ENCODE peak calls at places on chromosomes 13 and 19, in five cellular contexts. U is AG04449, R is body of pancreas, H is fibroblast of the aortic adventitia, G is WERI-Rb-1. X is an unnamed sample.

GRCh38 chr19:50555447-50556235 is 12.6 kb downstream of the LRRC4B start:
- DNase-seq in U (no peak), R (no peak), G (peak), H (no peak), X (no peak)

GRCh38 chr19:29538651-29539050 is 12.9 kb downstream of the VSTM2B start:
- DNase-seq in R (no peak), G (no peak), U (no peak), H (no peak), X (no peak)

GRCh38 chr13:95160112-95160906 is 140.9 kb downstream of the ABCC4 start:
- DNase-seq in G (no peak), U (no peak), H (no peak), R (no peak), X (no peak)

GRCh38 chr13:75405976-75406703 is 75.8 kb downstream of the TBC1D4 start:
- DNase-seq in U (no peak), G (no peak), R (no peak), H (peak), X (no peak)

GRCh38 chr19:49543032-49543431 is 15.2 kb downstream of the RCN3 start:
- DNase-seq in R (no peak), U (no peak), G (no peak), H (no peak), X (no peak)

GRCh38 chr13:98111168-98112098 is 31.5 kb upstream of the FARP1 start:
- DNase-seq in H (no peak), U (no peak), G (no peak), R (no peak), X (no peak)

GRCh38 chr13:97911311-97912138 is 42.0 kb upstream of the IPO5 start:
- DNase-seq in H (peak), U (no peak), R (peak), G (peak), X (peak)

GRCh38 chr19:51552996-51553725 is 17.9 kb upstream of the ZNF175 start:
- DNase-seq in H (peak), R (peak), U (no peak), G (no peak), X (peak)

GRCh38 chr19:34744896-34745690 is 11.1 kb downstream of the ZNF181 start:
- DNase-seq in H (no peak), U (no peak), R (no peak), G (no peak), X (no peak)

GRCh38 chr19:4707956-4708650 is 15.5 kb downstream of the DPP9 start:
- DNase-seq in U (no peak), R (peak), G (no peak), H (peak), X (no peak)

GRCh38 chr19:51980116-51980736 is 6.4 kb downstream of the ZNF350 start:
- DNase-seq in G (no peak), H (no peak), R (no peak), U (no peak), X (no peak)

GRCh38 chr13:61187471-61187870 is 228.2 kb downstream of the PCDH20 start:
- DNase-seq in H (no peak), R (no peak), G (no peak), U (no peak), X (no peak)

GRCh38 chr19:22545751-22546150 is 88.4 kb upstream of the ZNF492 start:
- DNase-seq in H (no peak), U (no peak), G (peak), R (peak), X (peak)

GRCh38 chr19:56132316-56132822 is 8.7 kb upstream of the ZNF444 start:
- DNase-seq in G (no peak), H (peak), U (no peak), R (no peak), X (no peak)

GRCh38 chr13:25982908-25983307 is 68.9 kb downstream of the SHISA2 start:
- DNase-seq in G (no peak), H (no peak), U (no peak), R (no peak), X (no peak)

GRCh38 chr19:55005684-55006488 is 32.2 kb downstream of the GP6 start:
- DNase-seq in G (peak), U (no peak), H (no peak), R (peak), X (peak)

GRCh38 chr13:111046590-111047141 is 68.4 kb upstream of the ARHGEF7 start:
- DNase-seq in H (peak), G (no peak), U (no peak), R (no peak), X (no peak)

GRCh38 chr19:9126900-9127405 is at the start of gene OR7G3:
- DNase-seq in R (no peak), H (no peak), G (no peak), U (no peak), X (no peak)

GRCh38 chr13:106796280-106797047 is 228.5 kb upstream of the ARGLU1 start:
- DNase-seq in H (no peak), G (no peak), R (no peak), U (no peak), X (no peak)

GRCh38 chr19:703651-704446 is 4.9 kb upstream of the PALM start:
- DNase-seq in H (peak), U (no peak), G (peak), R (peak), X (peak)

GRCh38 chr13:90622547-90622946 is 724.9 kb upstream of the MIR17HG start:
- DNase-seq in R (no peak), H (peak), G (no peak), U (no peak), X (no peak)

GRCh38 chr13:51728972-51729371 is 75.0 kb downstream of the DHRS12 start:
- DNase-seq in R (no peak), U (peak), G (no peak), H (peak), X (no peak)

GRCh38 chr13:108315955-108316354 is 46.4 kb downstream of the TNFSF13B start:
- DNase-seq in G (no peak), H (peak), U (no peak), R (no peak), X (no peak)

GRCh38 chr13:109145631-109146030 is 516.2 kb downstream of the MYO16 start:
- DNase-seq in R (peak), H (peak), G (peak), U (no peak), X (peak)

DNA sequence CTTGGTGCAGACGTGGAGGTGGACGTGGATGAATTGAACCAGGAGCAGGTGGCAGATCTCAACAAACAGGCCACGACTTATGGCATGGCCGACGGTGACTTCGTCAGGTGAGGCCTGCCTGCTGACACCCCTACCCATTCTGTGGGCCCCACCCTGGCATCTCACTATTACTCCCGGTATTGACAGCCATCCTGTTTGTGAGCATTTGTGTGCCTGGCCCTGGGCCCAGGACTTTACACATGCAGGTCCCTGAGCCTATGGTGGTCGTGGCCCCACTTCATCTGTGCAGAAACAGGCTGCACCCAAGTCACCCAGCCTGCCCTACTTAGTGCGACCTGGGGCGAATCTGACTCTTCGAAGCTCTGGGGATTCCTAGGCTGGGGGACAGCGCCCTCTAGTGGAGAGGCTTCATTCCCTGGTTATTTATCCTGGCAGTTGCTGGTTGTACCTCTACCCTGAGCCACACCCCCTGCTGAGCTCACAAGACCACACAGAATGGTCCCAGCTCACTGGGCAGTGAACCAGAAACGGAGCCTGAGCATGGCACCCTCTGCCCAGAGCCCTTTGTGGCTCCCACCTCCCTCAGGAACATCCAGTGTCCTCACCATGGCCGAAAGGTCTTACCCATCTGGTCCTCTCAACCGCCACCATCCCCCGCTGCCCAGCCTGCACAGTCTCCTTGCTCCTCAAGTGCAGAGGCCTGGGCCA is 16.9 kb downstream of the ZNF296 start:
- DNase-seq in G (peak), R (peak), H (peak), U (no peak), X (peak)
- TF ChIP-seq CTCF in G (peak), R (peak), H (peak), U (peak), X (peak)

GRCh38 chr13:32790731-32791130 is 204.5 kb downstream of the PDS5B start:
- DNase-seq in G (peak), R (no peak), U (no peak), H (no peak), X (no peak)
- TF ChIP-seq CTCF in G (peak), R (no peak), U (no peak), H (no peak), X (no peak)

GRCh38 chr13:36509369-36509768 is 77.1 kb downstream of the CCNA1 start:
- DNase-seq in H (no peak), R (no peak), G (no peak), U (no peak), X (peak)
- TF ChIP-seq CTCF in H (no peak), R (no peak), G (no peak), U (no peak), X (no peak)

GRCh38 chr19:40584007-40584406 is 7.3 kb downstream of the SHKBP1 start:
- DNase-seq in H (no peak), R (no peak), U (no peak), G (no peak), X (no peak)
- TF ChIP-seq CTCF in H (peak), R (no peak), U (peak), G (peak), X (peak)

DNA sequence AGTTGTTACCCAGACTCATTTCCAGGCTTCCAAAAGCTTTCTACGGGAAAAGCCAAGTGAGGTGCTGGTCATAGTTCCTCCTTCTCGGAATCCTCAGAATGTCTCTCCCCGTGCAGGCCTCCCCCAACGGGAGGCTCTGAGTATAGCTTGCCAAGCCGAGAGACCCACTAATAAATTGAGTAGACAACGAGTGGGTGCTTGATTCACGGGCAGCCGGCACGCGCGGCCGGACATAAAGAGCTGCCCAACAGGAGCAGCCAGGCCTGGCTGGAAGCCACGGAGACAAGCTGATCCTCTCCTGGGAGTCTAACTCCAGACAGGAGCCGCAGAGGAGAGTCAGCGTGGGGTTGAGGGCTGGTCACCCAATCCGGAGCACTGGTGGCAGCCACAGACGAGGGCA is 43.4 kb upstream of the MEDAG start:
- DNase-seq in R (no peak), G (no peak), U (no peak), H (no peak), X (no peak)
- TF ChIP-seq CTCF in R (no peak), G (no peak), U (no peak), H (no peak), X (no peak)

GRCh38 chr13:24922390-24923304 is 158.7 kb downstream of the RNF17 start:
- DNase-seq in H (peak), G (peak), U (peak), R (peak), X (peak)
- TF ChIP-seq CTCF in H (no peak), G (peak), U (peak), R (peak), X (no peak)

GRCh38 chr19:17005000-17005399 is 21.6 kb downstream of the CPAMD8 start:
- DNase-seq in R (no peak), H (no peak), G (no peak), U (no peak), X (no peak)
- TF ChIP-seq CTCF in R (no peak), H (no peak), G (peak), U (no peak), X (no peak)

DNA sequence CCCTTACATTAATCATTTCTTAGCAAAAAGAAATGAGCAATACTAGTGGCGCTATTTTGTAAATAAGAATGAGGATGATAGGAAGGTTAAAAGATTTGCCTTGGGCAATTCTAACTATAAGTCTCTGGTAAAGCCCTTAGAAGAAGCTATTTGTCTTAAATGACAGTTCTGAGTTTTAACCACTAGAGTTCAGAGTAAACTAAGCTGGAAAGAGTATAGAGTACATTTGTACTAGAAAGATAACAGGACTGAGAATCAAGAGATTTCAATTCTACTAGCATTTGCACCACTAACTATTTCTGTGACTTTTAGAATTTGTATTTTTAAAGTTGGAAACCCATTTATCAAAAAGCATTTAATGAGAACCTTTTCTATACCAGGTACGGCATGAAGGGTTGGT is 750.3 kb downstream of the OLFM4 start:
- DNase-seq in R (no peak), H (no peak), U (no peak), G (no peak), X (no peak)
- TF ChIP-seq CTCF in R (no peak), H (no peak), U (no peak), G (no peak), X (no peak)